ENCODE peak calls at places on chromosomes 2 and 18, in five cellular contexts. J is body of pancreas; T is CD8-positive, alpha-beta T cell; W is left ventricle myocardium inferior; Z is fibroblast of lung. X is an unnamed sample. For H3K4me1, the result is how much of the 10 kb centered on the place peaks cover.

GRCh38 chr2:71506222-71506621 is 52.9 kb downstream of the DYSF start:
- DNase-seq in Z (no peak), T (no peak), W (no peak), J (no peak), X (no peak)

GRCh38 chr18:79951545-79952456 is at the start of gene SLC66A2:
- DNase-seq in J (peak), T (peak), Z (peak), W (peak), X (peak)

GRCh38 chr2:74505448-74506246 is 1.8 kb downstream of the PCGF1 start:
- DNase-seq in J (no peak), Z (no peak), T (no peak), W (no peak), X (no peak)

GRCh38 chr2:174618179-174618578 is 20.6 kb upstream of the WIPF1 start:
- DNase-seq in Z (no peak), W (no peak), T (no peak), J (no peak), X (no peak)

GRCh38 chr2:227447606-227448005 is 24.4 kb upstream of the AGFG1 start:
- DNase-seq in W (no peak), Z (peak), J (no peak), T (no peak), X (no peak)

GRCh38 chr18:67672142-67672541 is 155.6 kb upstream of the DSEL start:
- DNase-seq in Z (peak), W (no peak), T (no peak), J (no peak), X (no peak)

GRCh38 chr2:157592983-157593382 is 35.7 kb downstream of the ACVR1C start:
- DNase-seq in W (no peak), T (no peak), Z (peak), J (no peak), X (no peak)

GRCh38 chr2:181193550-181193949 is 213.1 kb downstream of the UBE2E3 start:
- DNase-seq in J (no peak), Z (no peak), W (no peak), T (no peak), X (no peak)

GRCh38 chr2:143778981-143779380 is 649.8 kb downstream of the ARHGAP15 start:
- DNase-seq in W (no peak), T (no peak), J (no peak), Z (peak), X (no peak)

GRCh38 chr2:201007584-201007998 is 44.1 kb upstream of the ORC2 start:
- DNase-seq in W (no peak), J (peak), Z (no peak), T (no peak), X (no peak)

GRCh38 chr2:72757177-72757775 is 68.6 kb downstream of the EXOC6B start:
- DNase-seq in Z (peak), W (no peak), T (no peak), J (peak), X (no peak)

GRCh38 chr2:147460140-147460539 is 384.7 kb upstream of the ACVR2A start:
- DNase-seq in Z (peak), T (no peak), J (no peak), W (no peak), X (no peak)

GRCh38 chr2:48415765-48416515 is 114.0 kb upstream of the STON1 start:
- DNase-seq in W (no peak), Z (no peak), T (no peak), J (no peak), X (no peak)

GRCh38 chr2:199490049-199490448 is 32.3 kb upstream of the SATB2 start:
- DNase-seq in J (no peak), W (no peak), Z (no peak), T (no peak), X (no peak)

GRCh38 chr2:8669157-8669852 is 12.6 kb upstream of the ID2 start:
- DNase-seq in W (no peak), T (no peak), J (no peak), Z (peak), X (no peak)

GRCh38 chr2:246489-247145 is 17.2 kb downstream of the SH3YL1 start:
- DNase-seq in T (no peak), J (peak), W (no peak), Z (peak), X (no peak)

GRCh38 chr2:190657474-190658252 is 8.8 kb downstream of the NAB1 start:
- DNase-seq in J (no peak), T (no peak), W (no peak), Z (no peak), X (no peak)

GRCh38 chr2:36006444-36006843 is 349.1 kb upstream of the CRIM1 start:
- DNase-seq in T (no peak), Z (no peak), J (no peak), W (no peak), X (no peak)

GRCh38 chr18:69774831-69775230 is 172.8 kb downstream of the CD226 start:
- DNase-seq in W (no peak), J (no peak), T (no peak), Z (no peak), X (no peak)

GRCh38 chr18:50644807-50645206 is 84.9 kb downstream of the MAPK4 start:
- DNase-seq in T (no peak), J (no peak), W (no peak), Z (no peak), X (no peak)

GRCh38 chr2:121276341-121276740 is 8.7 kb downstream of the TFCP2L1 start:
- DNase-seq in W (no peak), Z (no peak), T (no peak), J (no peak), X (no peak)

GRCh38 chr18:66316708-66317107 is 287.2 kb downstream of the CDH19 start:
- DNase-seq in W (no peak), T (no peak), Z (no peak), J (no peak), X (no peak)

GRCh38 chr2:218577482-218578220 is 9.0 kb downstream of the CNOT9 start:
- DNase-seq in J (no peak), Z (no peak), T (no peak), W (no peak), X (no peak)

GRCh38 chr2:36277146-36277808 is 78.3 kb upstream of the CRIM1 start:
- DNase-seq in W (no peak), Z (peak), T (no peak), J (no peak), X (no peak)

GRCh38 chr18:69490813-69491212 is 90.1 kb downstream of the DOK6 start:
- DNase-seq in W (no peak), T (no peak), Z (peak), J (no peak), X (no peak)

GRCh38 chr2:200377774-200378336 is 71.4 kb downstream of the SPATS2L start:
- DNase-seq in W (no peak), Z (no peak), T (no peak), J (peak), X (no peak)

GRCh38 chr2:29715655-29716054 is 205.7 kb downstream of the ALK start:
- DNase-seq in Z (no peak), J (no peak), T (no peak), W (no peak), X (no peak)

GRCh38 chr2:28366149-28366495 is 26.5 kb upstream of the FOSL2 start:
- DNase-seq in W (no peak), T (no peak), Z (no peak), J (no peak), X (peak)
- H3K4me1 ChIP-seq in W (under half), T (under half), Z (under half), J (under half), X (under half)

DNA sequence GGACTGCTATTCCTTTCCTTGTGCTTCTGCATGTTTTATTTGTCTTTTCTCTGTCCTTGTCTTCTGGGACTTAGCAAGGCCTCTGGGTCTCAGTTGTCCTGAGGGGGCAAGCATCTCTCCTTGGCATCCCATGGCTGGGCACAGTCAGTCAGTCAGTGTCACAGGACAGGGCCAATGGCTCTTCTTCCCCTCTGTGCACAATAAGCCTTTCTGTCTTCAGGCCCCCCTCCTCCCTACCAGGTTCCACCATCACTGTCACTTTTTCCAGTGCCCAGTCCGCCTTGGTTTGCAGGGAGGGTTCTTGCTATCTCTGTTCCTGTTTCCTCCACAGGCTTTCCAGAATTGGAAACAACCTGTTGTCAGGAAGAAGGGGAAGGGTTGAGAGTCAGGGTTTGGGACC is 1.8 kb upstream of the VAMP5 start:
- DNase-seq in W (no peak), T (no peak), J (no peak), Z (no peak), X (no peak)
- H3K4me1 ChIP-seq in W (half or more), T (under half), J (half or more), Z (under half), X (under half)

GRCh38 chr2:28274911-28275685 is 117.6 kb upstream of the FOSL2 start:
- DNase-seq in W (no peak), Z (peak), J (no peak), T (no peak), X (no peak)
- H3K4me1 ChIP-seq in W (half or more), Z (under half), J (under half), T (under half), X (under half)

DNA sequence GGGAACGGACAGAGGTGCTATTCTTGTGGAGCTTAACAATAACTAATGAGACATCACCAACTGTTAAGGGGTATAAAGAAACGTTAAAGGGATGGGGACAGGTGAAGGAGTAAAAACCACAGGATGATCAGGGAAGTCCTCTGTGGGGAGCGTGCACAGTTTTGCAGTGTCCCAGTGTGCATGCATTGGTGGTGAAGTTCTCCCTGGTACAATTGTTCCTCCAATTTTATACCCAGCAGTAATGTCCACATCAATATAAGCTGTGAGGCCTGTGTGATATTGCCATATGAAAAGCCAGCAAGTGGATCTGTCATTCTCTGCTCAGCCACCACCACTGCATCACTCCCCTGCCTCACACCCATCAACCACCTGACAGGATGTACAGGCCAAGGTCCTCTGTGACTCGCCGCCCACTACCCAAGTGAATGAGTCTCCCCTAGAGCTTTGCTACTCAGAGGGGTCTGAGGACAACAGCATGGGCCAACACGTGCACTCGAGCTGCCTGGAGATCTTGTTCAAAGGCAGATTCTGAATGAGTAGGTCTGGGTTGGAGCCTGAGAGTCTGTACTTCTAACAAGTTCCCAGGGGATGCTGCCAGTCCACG is 4.6 kb downstream of the MLPH start:
- DNase-seq in T (no peak), Z (no peak), W (no peak), J (no peak), X (peak)
- H3K4me1 ChIP-seq in T (under half), Z (under half), W (under half), J (under half), X (under half)

GRCh38 chr18:23864620-23865019 is 149.9 kb upstream of the TTC39C start:
- DNase-seq in J (no peak), T (no peak), Z (no peak), W (no peak), X (no peak)
- H3K4me1 ChIP-seq in J (under half), T (under half), Z (under half), W (under half), X (under half)

GRCh38 chr2:68749345-68749744 is 14.7 kb downstream of the ARHGAP25 start:
- DNase-seq in T (no peak), J (no peak), W (no peak), Z (no peak), X (no peak)
- H3K4me1 ChIP-seq in T (half or more), J (under half), W (under half), Z (under half), X (under half)

X was measured in aorta.